ENCODE peak calls at places on chromosomes 7 and 10, in four cellular contexts. One of them, this sample, is unnamed.
A peak's percentile ranks its signal among the peaks of the same experiment; 100 is the strongest.

GRCh38 chr7:155482511-155483183 is 24.7 kb downstream of the EN2 start:
- DNase-seq in breast epithelium: no peak
- DNase-seq in Peyer's patch: no peak
- DNase-seq in stomach: no peak
- DNase-seq in this sample: no peak

GRCh38 chr7:35839860-35840854 is 39.3 kb downstream of the SEPTIN7 start:
- DNase-seq in breast epithelium: no peak
- DNase-seq in Peyer's patch: no peak
- DNase-seq in stomach: no peak
- DNase-seq in this sample: no peak

GRCh38 chr10:91700788-91701444 is 68.0 kb upstream of the PPP1R3C start:
- DNase-seq in breast epithelium: no peak
- DNase-seq in Peyer's patch: no peak
- DNase-seq in stomach: no peak
- DNase-seq in this sample: no peak

GRCh38 chr10:77837925-77838595 is 88.5 kb downstream of the DLG5 start:
- DNase-seq in breast epithelium: no peak
- DNase-seq in Peyer's patch: no peak
- DNase-seq in stomach: no peak
- DNase-seq in this sample: no peak

GRCh38 chr7:132430863-132431822 is 145.1 kb downstream of the PLXNA4 start:
- DNase-seq in breast epithelium: no peak
- DNase-seq in Peyer's patch: peak; percentile 82
- DNase-seq in stomach: no peak
- DNase-seq in this sample: peak; percentile 72

GRCh38 chr10:1121311-1121970 is 65.3 kb downstream of the WDR37 start:
- DNase-seq in breast epithelium: no peak
- DNase-seq in Peyer's patch: no peak
- DNase-seq in stomach: no peak
- DNase-seq in this sample: no peak

GRCh38 chr10:130500251-130501000 is 364.2 kb downstream of the GLRX3 start:
- DNase-seq in breast epithelium: no peak
- DNase-seq in Peyer's patch: no peak
- DNase-seq in stomach: no peak
- DNase-seq in this sample: no peak

GRCh38 chr10:31808258-31809218 is 120.1 kb downstream of the ARHGAP12 start:
- DNase-seq in breast epithelium: no peak
- DNase-seq in Peyer's patch: no peak
- DNase-seq in stomach: no peak
- DNase-seq in this sample: peak; percentile 11

GRCh38 chr7:155352753-155353115 is 55.1 kb downstream of the INSIG1 start:
- DNase-seq in breast epithelium: no peak
- DNase-seq in Peyer's patch: no peak
- DNase-seq in stomach: no peak
- DNase-seq in this sample: no peak

GRCh38 chr7:26182283-26182682 is 18.3 kb downstream of the HNRNPA2B1 start:
- DNase-seq in breast epithelium: no peak
- DNase-seq in Peyer's patch: no peak
- DNase-seq in stomach: no peak
- DNase-seq in this sample: no peak

GRCh38 chr7:21939136-21939857 is 6.4 kb downstream of the CDCA7L start:
- DNase-seq in breast epithelium: no peak
- DNase-seq in Peyer's patch: no peak
- DNase-seq in stomach: no peak
- DNase-seq in this sample: no peak

GRCh38 chr7:138208864-138209263 is 132.6 kb downstream of the AKR1D1 start:
- DNase-seq in breast epithelium: no peak
- DNase-seq in Peyer's patch: no peak
- DNase-seq in stomach: no peak
- DNase-seq in this sample: no peak

GRCh38 chr7:132703742-132704141 is 127.5 kb upstream of the PLXNA4 start:
- DNase-seq in breast epithelium: no peak
- DNase-seq in Peyer's patch: no peak
- DNase-seq in stomach: no peak
- DNase-seq in this sample: no peak

GRCh38 chr10:95221124-95221523 is 27.1 kb downstream of the ACSM6 start:
- DNase-seq in breast epithelium: no peak
- DNase-seq in Peyer's patch: no peak
- DNase-seq in stomach: no peak
- DNase-seq in this sample: no peak

GRCh38 chr10:98382691-98383101 is 32.3 kb downstream of the PYROXD2 start:
- DNase-seq in breast epithelium: no peak
- DNase-seq in Peyer's patch: no peak
- DNase-seq in stomach: no peak
- DNase-seq in this sample: no peak

GRCh38 chr10:14583252-14583651 is 191.4 kb downstream of the FAM107B start:
- DNase-seq in breast epithelium: no peak
- DNase-seq in Peyer's patch: peak; percentile 92
- DNase-seq in stomach: peak; percentile 52
- DNase-seq in this sample: peak; percentile 72

GRCh38 chr10:85606401-85606800 is 760.2 kb downstream of the GRID1 start:
- DNase-seq in breast epithelium: no peak
- DNase-seq in Peyer's patch: no peak
- DNase-seq in stomach: no peak
- DNase-seq in this sample: no peak

GRCh38 chr10:56012146-56012545 is 348.9 kb downstream of the ZWINT start:
- DNase-seq in breast epithelium: no peak
- DNase-seq in Peyer's patch: no peak
- DNase-seq in stomach: no peak
- DNase-seq in this sample: no peak

GRCh38 chr7:37494940-37495339 is 46.3 kb upstream of the ELMO1 start:
- DNase-seq in breast epithelium: no peak
- DNase-seq in Peyer's patch: no peak
- DNase-seq in stomach: no peak
- DNase-seq in this sample: no peak

GRCh38 chr7:63521-64021 is 128.8 kb upstream of the FAM20C start:
- DNase-seq in breast epithelium: no peak
- DNase-seq in Peyer's patch: no peak
- DNase-seq in stomach: no peak
- DNase-seq in this sample: no peak

GRCh38 chr7:76108540-76109233 is 60.8 kb downstream of the MDH2 start:
- DNase-seq in breast epithelium: peak; percentile 46
- DNase-seq in Peyer's patch: peak; percentile 77
- DNase-seq in stomach: peak; percentile 77
- DNase-seq in this sample: peak; percentile 87

GRCh38 chr7:34339061-34339526 is 318.9 kb upstream of the NPSR1 start:
- DNase-seq in breast epithelium: no peak
- DNase-seq in Peyer's patch: no peak
- DNase-seq in stomach: no peak
- DNase-seq in this sample: no peak

GRCh38 chr7:38129162-38129561 is 48.9 kb upstream of the STARD3NL start:
- DNase-seq in breast epithelium: no peak
- DNase-seq in Peyer's patch: no peak
- DNase-seq in stomach: no peak
- DNase-seq in this sample: no peak

GRCh38 chr10:2839081-2839725 is 228.1 kb upstream of the PFKP start:
- DNase-seq in breast epithelium: no peak
- DNase-seq in Peyer's patch: peak; percentile 62
- DNase-seq in stomach: no peak
- DNase-seq in this sample: peak; percentile 41

GRCh38 chr7:148135106-148135505 is 455.5 kb upstream of the C7orf33 start:
- DNase-seq in breast epithelium: no peak
- DNase-seq in Peyer's patch: no peak
- DNase-seq in stomach: no peak
- DNase-seq in this sample: no peak

GRCh38 chr10:12873172-12873571 is 128.3 kb downstream of the CCDC3 start:
- DNase-seq in breast epithelium: no peak
- DNase-seq in Peyer's patch: no peak
- DNase-seq in stomach: no peak
- DNase-seq in this sample: no peak

GRCh38 chr7:5139998-5140397 is 50.0 kb upstream of the WIPI2 start:
- DNase-seq in breast epithelium: no peak
- DNase-seq in Peyer's patch: peak; percentile 55
- DNase-seq in stomach: peak; percentile 42
- DNase-seq in this sample: peak; percentile 33

GRCh38 chr7:46207931-46208634 is 287.0 kb upstream of the IGFBP3 start:
- DNase-seq in breast epithelium: no peak
- DNase-seq in Peyer's patch: no peak
- DNase-seq in stomach: peak; percentile 46
- DNase-seq in this sample: no peak

GRCh38 chr7:133535308-133535707 is 282.4 kb downstream of the EXOC4 start:
- DNase-seq in breast epithelium: no peak
- DNase-seq in Peyer's patch: no peak
- DNase-seq in stomach: no peak
- DNase-seq in this sample: no peak

GRCh38 chr10:47253651-47254375 is 46.2 kb upstream of the GDF10 start:
- DNase-seq in breast epithelium: peak; percentile 2
- DNase-seq in Peyer's patch: no peak
- DNase-seq in stomach: no peak
- DNase-seq in this sample: peak; percentile 1

GRCh38 chr10:22229756-22230330 is 12.0 kb upstream of the EBLN1 start:
- DNase-seq in breast epithelium: no peak
- DNase-seq in Peyer's patch: no peak
- DNase-seq in stomach: no peak
- DNase-seq in this sample: no peak

GRCh38 chr10:22228167-22228938 is 10.5 kb upstream of the EBLN1 start:
- DNase-seq in breast epithelium: no peak
- DNase-seq in Peyer's patch: no peak
- DNase-seq in stomach: no peak
- DNase-seq in this sample: no peak

GRCh38 chr10:22231260-22231659 is 13.4 kb upstream of the EBLN1 start:
- DNase-seq in breast epithelium: no peak
- DNase-seq in Peyer's patch: no peak
- DNase-seq in stomach: no peak
- DNase-seq in this sample: no peak

GRCh38 chr10:22228943-22229755 is 11.3 kb upstream of the EBLN1 start:
- DNase-seq in breast epithelium: peak; percentile 86
- DNase-seq in Peyer's patch: peak; percentile 91
- DNase-seq in stomach: peak; percentile 82
- DNase-seq in this sample: peak; percentile 83

DNA sequence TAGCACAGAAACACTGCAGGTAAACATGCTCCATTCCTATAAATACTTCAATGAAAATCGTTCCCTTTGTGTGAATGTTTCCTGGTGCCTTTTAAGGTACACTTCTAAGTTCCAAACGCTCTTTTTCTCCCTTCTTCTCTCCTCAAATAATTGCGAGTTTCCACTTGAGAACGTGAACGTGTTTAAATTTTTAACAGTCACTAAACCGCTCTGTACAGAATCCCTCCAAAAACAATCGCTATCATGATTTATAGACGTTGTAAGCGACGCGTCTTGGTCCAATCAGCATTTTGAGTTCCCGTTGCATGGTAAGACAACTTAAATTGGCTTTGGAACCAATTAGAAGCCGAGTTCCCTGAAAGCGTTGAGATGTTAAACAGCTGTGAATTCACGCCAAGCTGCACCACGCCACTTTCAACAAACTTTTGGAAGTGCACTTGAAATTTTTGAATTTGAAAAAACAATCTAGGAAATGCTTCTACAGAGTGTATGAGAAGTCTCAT is 12.6 kb upstream of the EBLN1 start:
- DNase-seq in breast epithelium: no peak
- DNase-seq in Peyer's patch: peak; percentile 56
- DNase-seq in stomach: no peak
- DNase-seq in this sample: no peak
- TF ChIP-seq POLR2A in breast epithelium: no peak
- TF ChIP-seq POLR2A in Peyer's patch: no peak
- TF ChIP-seq POLR2A in stomach: no peak
- TF ChIP-seq POLR2A in this sample: no peak

DNA sequence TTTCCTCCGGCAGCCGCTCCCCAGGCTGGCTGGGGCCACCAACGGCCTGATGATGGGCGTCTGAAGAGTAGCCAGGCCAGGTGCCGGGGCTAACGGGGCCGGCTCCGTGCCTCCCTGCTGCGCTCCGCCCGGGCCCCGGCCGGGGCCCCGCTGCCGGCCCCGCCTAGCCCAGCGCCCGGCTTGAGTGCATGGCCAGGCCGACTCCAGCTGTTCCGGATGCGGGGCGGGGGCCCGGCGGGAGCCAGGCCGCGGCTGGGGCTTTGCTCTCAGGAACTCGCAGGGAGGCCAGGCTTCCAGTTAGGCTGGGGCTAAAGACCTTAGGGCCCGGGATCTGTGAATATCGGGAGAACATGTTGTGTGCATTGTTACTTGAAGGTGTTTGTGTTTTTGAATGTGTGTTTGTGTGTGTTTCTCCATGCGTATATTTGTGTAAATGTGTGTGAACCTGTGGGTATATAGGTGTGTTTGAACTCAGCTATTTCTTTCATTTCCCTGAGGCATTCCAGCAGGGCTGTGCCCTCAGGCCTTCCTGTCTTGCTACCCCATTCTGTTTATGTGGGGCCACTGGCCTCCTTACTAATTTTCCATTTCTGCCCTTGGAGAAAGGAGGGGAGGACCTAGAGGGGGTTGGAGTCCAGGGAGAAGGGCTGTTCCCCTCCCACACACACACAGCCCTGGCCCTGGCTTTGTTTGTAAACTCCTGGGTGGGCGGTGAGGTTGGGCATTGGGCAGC is 1.1 kb upstream of the LBX1 start:
- DNase-seq in breast epithelium: no peak
- DNase-seq in Peyer's patch: no peak
- DNase-seq in stomach: no peak
- DNase-seq in this sample: no peak
- H3K4me3 ChIP-seq in breast epithelium: no peak overlapping the region
- H3K4me3 ChIP-seq in Peyer's patch: no peak overlapping the region
- H3K4me3 ChIP-seq in stomach: peak overlapping the region; percentile 18
- H3K4me3 ChIP-seq in this sample: no peak overlapping the region

DNA sequence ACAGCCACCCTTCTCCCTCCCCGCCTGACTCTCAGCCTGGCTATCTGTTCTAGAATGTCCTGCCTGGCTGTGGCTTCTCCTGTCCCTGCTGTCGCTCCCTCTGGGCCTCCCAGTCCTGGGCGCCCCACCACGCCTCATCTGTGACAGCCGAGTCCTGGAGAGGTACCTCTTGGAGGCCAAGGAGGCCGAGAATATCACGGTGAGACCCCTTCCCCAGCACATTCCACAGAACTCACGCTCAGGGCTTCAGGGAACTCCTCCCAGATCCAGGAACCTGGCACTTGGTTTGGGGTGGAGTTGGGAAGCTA is 1.2 kb downstream of the EPO start:
- DNase-seq in breast epithelium: no peak
- DNase-seq in Peyer's patch: no peak
- DNase-seq in stomach: no peak
- DNase-seq in this sample: no peak
- TF ChIP-seq POLR2A in breast epithelium: no peak
- TF ChIP-seq POLR2A in Peyer's patch: no peak
- TF ChIP-seq POLR2A in stomach: no peak
- TF ChIP-seq POLR2A in this sample: no peak

GRCh38 chr10:44293842-44294241 is 91.1 kb downstream of the CXCL12 start:
- DNase-seq in breast epithelium: peak; percentile 66
- DNase-seq in Peyer's patch: peak; percentile 56
- DNase-seq in stomach: no peak
- DNase-seq in this sample: peak; percentile 16
- H3K4me3 ChIP-seq in breast epithelium: no peak overlapping the region
- H3K4me3 ChIP-seq in Peyer's patch: no peak overlapping the region
- H3K4me3 ChIP-seq in stomach: no peak overlapping the region
- H3K4me3 ChIP-seq in this sample: no peak overlapping the region

GRCh38 chr10:102432162-102432950 is at the start of gene CUEDC2:
- DNase-seq in breast epithelium: peak; percentile 94
- DNase-seq in Peyer's patch: peak; percentile 98
- DNase-seq in stomach: peak; percentile 97
- DNase-seq in this sample: peak; percentile 98
- TF ChIP-seq POLR2A in breast epithelium: peak; percentile 23
- TF ChIP-seq POLR2A in Peyer's patch: peak; percentile 35
- TF ChIP-seq POLR2A in stomach: no peak
- TF ChIP-seq POLR2A in this sample: peak; percentile 6

GRCh38 chr10:58756126-58756525 is 243.5 kb downstream of the BICC1 start:
- DNase-seq in breast epithelium: no peak
- DNase-seq in Peyer's patch: no peak
- DNase-seq in stomach: no peak
- DNase-seq in this sample: no peak
- H3K4me3 ChIP-seq in breast epithelium: peak overlapping the region; percentile 8
- H3K4me3 ChIP-seq in Peyer's patch: no peak overlapping the region
- H3K4me3 ChIP-seq in stomach: no peak overlapping the region
- H3K4me3 ChIP-seq in this sample: no peak overlapping the region

This sample was measured in transverse colon.